ENCODE peak calls at places on chromosomes 7 and 10, in ten cellular contexts. H, S, Y, R, G, O, C, P, F and M are unnamed samples.

GRCh38 chr10:15238553-15239335 is 70.3 kb upstream of the NMT2 start:
- DNase-seq in Y (no peak), S (no peak), C (no peak), R (no peak), H (no peak), P (no peak), O (no peak), F (peak), G (no peak), M (no peak)

GRCh38 chr10:52563361-52563760 is 209.2 kb downstream of the MBL2 start:
- DNase-seq in O (no peak), C (no peak), P (no peak), F (peak), R (peak), H (no peak), S (no peak), Y (no peak), G (no peak), M (no peak)

GRCh38 chr10:91163269-91163708 is 57.2 kb upstream of the PCGF5 start:
- DNase-seq in F (peak), S (peak), C (peak), G (peak), Y (no peak), P (peak), H (peak), O (peak), R (peak), M (peak)

GRCh38 chr7:39592586-39592985 is 26.4 kb downstream of the YAE1 start:
- DNase-seq in R (peak), C (no peak), H (no peak), O (no peak), F (peak), S (no peak), Y (no peak), G (no peak), P (no peak), M (no peak)

GRCh38 chr10:96292971-96293909 is 11.0 kb upstream of the DNTT start:
- DNase-seq in Y (peak), S (no peak), C (peak), R (peak), H (no peak), G (no peak), O (no peak), F (peak), P (no peak), M (no peak)

GRCh38 chr10:133400624-133401424 is 6.9 kb downstream of the MTG1 start:
- DNase-seq in R (peak), C (no peak), G (no peak), P (no peak), F (no peak), S (no peak), H (no peak), Y (no peak), O (no peak), M (peak)

GRCh38 chr7:13021971-13022370 is 334.5 kb downstream of the ARL4A start:
- DNase-seq in S (no peak), R (no peak), F (no peak), P (no peak), H (no peak), G (no peak), Y (no peak), C (no peak), O (no peak), M (no peak)

GRCh38 chr10:34716958-34717357 is 98.1 kb downstream of the PARD3 start:
- DNase-seq in G (no peak), P (no peak), Y (no peak), H (no peak), O (no peak), C (no peak), F (no peak), S (no peak), R (no peak), M (no peak)

GRCh38 chr10:124356706-124357582 is 61.8 kb downstream of the OAT start:
- DNase-seq in F (no peak), P (no peak), R (no peak), O (no peak), H (no peak), G (no peak), Y (no peak), S (no peak), C (no peak), M (peak)

GRCh38 chr10:124601431-124602120 is 140.0 kb downstream of the LHPP start:
- DNase-seq in O (no peak), G (no peak), R (no peak), F (no peak), P (no peak), S (peak), C (no peak), Y (no peak), H (no peak), M (no peak)

GRCh38 chr10:86357676-86358075 is 8.9 kb downstream of the GRID1 start:
- DNase-seq in H (peak), S (no peak), P (no peak), O (no peak), R (no peak), Y (no peak), C (no peak), F (no peak), G (no peak), M (peak)

GRCh38 chr7:24401628-24402593 is 117.9 kb downstream of the NPY start:
- DNase-seq in S (no peak), R (peak), F (peak), Y (no peak), H (no peak), C (peak), G (no peak), P (no peak), O (no peak), M (no peak)

GRCh38 chr7:64045301-64046040 is at the start of gene ZNF727:
- DNase-seq in Y (no peak), O (peak), H (no peak), C (no peak), G (peak), R (no peak), F (no peak), P (no peak), S (peak), M (peak)

GRCh38 chr10:118971876-118972275 is 57.6 kb upstream of the NANOS1 start:
- DNase-seq in P (no peak), F (no peak), O (no peak), S (no peak), C (no peak), H (no peak), R (no peak), Y (no peak), G (no peak), M (no peak)

GRCh38 chr10:125137601-125138438 is 22.5 kb downstream of the CTBP2 start:
- DNase-seq in S (no peak), Y (no peak), C (no peak), O (no peak), H (peak), F (peak), R (no peak), G (no peak), P (no peak), M (peak)

GRCh38 chr7:101502466-101503098 is 126.5 kb downstream of the MYL10 start:
- DNase-seq in P (no peak), G (no peak), O (no peak), H (no peak), R (no peak), Y (no peak), S (no peak), C (no peak), F (no peak), M (no peak)

GRCh38 chr7:16695621-16696237 is 49.7 kb downstream of the BZW2 start:
- DNase-seq in Y (peak), S (no peak), G (no peak), C (peak), F (peak), O (no peak), P (no peak), R (peak), H (no peak), M (no peak)

GRCh38 chr10:109957092-109957797 is 33.9 kb upstream of the XPNPEP1 start:
- DNase-seq in H (no peak), Y (no peak), G (no peak), O (no peak), F (no peak), S (no peak), P (no peak), C (no peak), R (no peak), M (no peak)

GRCh38 chr7:104627516-104627915 is 299.1 kb downstream of the LHFPL3 start:
- DNase-seq in F (peak), O (no peak), G (no peak), S (no peak), C (no peak), R (peak), P (no peak), H (no peak), Y (no peak), M (no peak)

GRCh38 chr7:99173787-99174186 is 29.9 kb upstream of the SMURF1 start:
- DNase-seq in R (no peak), P (no peak), H (no peak), S (no peak), F (no peak), C (no peak), G (no peak), Y (no peak), O (no peak), M (no peak)